ENCODE peak calls at places on chromosomes 4 and X, in seven cellular contexts. U is tibial artery, N is colonic mucosa, V is heart right ventricle, O is H7, Q is transverse colon, K is brain microvascular endothelial cell. G is an unnamed sample.

GRCh38 chr4:70583952-70584834 is 7.9 kb upstream of the AMBN start:
- DNase-seq in Q (no peak), N (peak), V (no peak), O (no peak), K (no peak), U (no peak), G (no peak)

GRCh38 chrX:19660604-19661003 is 145.3 kb upstream of the MAP3K15 start:
- DNase-seq in V (no peak), N (no peak), U (no peak), O (no peak), K (no peak), Q (no peak), G (no peak)

GRCh38 chrX:151801980-151802379 is 67.4 kb downstream of the CNGA2 start:
- DNase-seq in V (no peak), N (no peak), K (no peak), U (no peak), O (peak), Q (no peak), G (no peak)

GRCh38 chrX:19721726-19722370 is 165.6 kb downstream of the SH3KBP1 start:
- DNase-seq in O (no peak), V (no peak), N (no peak), K (no peak), U (no peak), Q (no peak), G (no peak)

GRCh38 chr4:8305851-8306361 is 36.4 kb downstream of the HTRA3 start:
- DNase-seq in Q (peak), O (peak), V (peak), N (no peak), U (peak), K (no peak), G (no peak)

GRCh38 chr4:101667348-101667747 is 123.2 kb upstream of the BANK1 start:
- DNase-seq in Q (no peak), U (no peak), O (no peak), N (no peak), V (no peak), K (no peak), G (no peak)

GRCh38 chr4:185729300-185729912 is 82.6 kb downstream of the SORBS2 start:
- DNase-seq in O (no peak), K (no peak), N (no peak), Q (no peak), V (no peak), U (no peak), G (no peak)

GRCh38 chr4:99024481-99025275 is 29.2 kb downstream of the METAP1 start:
- DNase-seq in N (peak), O (no peak), Q (peak), V (no peak), K (no peak), U (no peak), G (no peak)

GRCh38 chr4:83282049-83282535 is 2.5 kb downstream of the COQ2 start:
- DNase-seq in K (peak), N (peak), U (no peak), O (peak), Q (peak), V (peak), G (no peak)

GRCh38 chr4:38860788-38861424 is 4.3 kb upstream of the TLR6 start:
- DNase-seq in O (peak), K (no peak), Q (peak), V (peak), U (no peak), N (peak), G (no peak)

GRCh38 chrX:12488220-12488619 is 303.0 kb upstream of the PRPS2 start:
- DNase-seq in O (no peak), K (no peak), U (no peak), Q (no peak), N (no peak), V (no peak), G (no peak)

GRCh38 chr4:118337954-118338353 is 14.8 kb downstream of the PRSS12 start:
- DNase-seq in K (peak), U (no peak), Q (no peak), V (no peak), O (no peak), N (no peak), G (no peak)

GRCh38 chr4:174173360-174173759 is 110.1 kb downstream of the FBXO8 start:
- DNase-seq in Q (no peak), U (no peak), V (no peak), K (no peak), N (no peak), O (no peak), G (no peak)

GRCh38 chrX:110280954-110281353 is 36.9 kb downstream of the AMMECR1 start:
- DNase-seq in K (no peak), U (no peak), Q (no peak), V (no peak), N (no peak), O (no peak), G (peak)

GRCh38 chrX:106397788-106398538 is 213.8 kb upstream of the RADX start:
- DNase-seq in K (no peak), U (no peak), O (peak), Q (no peak), N (no peak), V (no peak), G (no peak)

GRCh38 chr4:173930329-173930967 is 353.0 kb downstream of the FBXO8 start:
- DNase-seq in N (no peak), K (no peak), Q (no peak), O (no peak), V (no peak), U (no peak), G (no peak)

GRCh38 chrX:2710041-2710471 is 19.0 kb downstream of the CD99 start:
- DNase-seq in U (peak), O (no peak), N (no peak), Q (peak), K (peak), V (no peak), G (no peak)
- H3K4me3 ChIP-seq in U (peak), O (no peak), N (no peak), Q (no peak), K (peak), V (no peak), G (peak)

DNA sequence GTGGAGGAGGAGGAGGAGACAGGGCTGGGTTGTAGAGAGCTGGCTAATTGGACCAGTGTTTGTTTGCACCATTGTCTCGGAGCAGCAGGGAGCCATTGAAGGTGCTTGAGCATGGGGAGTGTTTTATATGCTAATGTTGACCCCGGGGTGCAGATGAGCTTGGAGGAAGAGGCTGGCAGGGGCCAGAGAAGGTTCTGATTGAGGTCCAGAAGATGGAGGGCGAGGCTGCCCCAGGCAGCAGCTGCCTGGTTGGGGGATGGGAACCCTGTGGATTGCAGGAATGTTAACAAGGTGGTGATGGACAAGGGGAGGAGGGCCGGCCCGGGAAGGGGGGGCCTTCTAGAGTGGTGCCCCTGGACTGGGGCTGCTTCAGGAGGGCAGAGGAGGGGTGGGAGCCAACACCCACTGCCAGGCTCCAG is 18.0 kb downstream of the DOK7 start:
- DNase-seq in Q (no peak), O (peak), U (no peak), K (no peak), V (no peak), N (no peak), G (no peak)
- H3K4me3 ChIP-seq in Q (no peak), O (no peak), U (no peak), K (no peak), V (no peak), N (no peak), G (no peak)

DNA sequence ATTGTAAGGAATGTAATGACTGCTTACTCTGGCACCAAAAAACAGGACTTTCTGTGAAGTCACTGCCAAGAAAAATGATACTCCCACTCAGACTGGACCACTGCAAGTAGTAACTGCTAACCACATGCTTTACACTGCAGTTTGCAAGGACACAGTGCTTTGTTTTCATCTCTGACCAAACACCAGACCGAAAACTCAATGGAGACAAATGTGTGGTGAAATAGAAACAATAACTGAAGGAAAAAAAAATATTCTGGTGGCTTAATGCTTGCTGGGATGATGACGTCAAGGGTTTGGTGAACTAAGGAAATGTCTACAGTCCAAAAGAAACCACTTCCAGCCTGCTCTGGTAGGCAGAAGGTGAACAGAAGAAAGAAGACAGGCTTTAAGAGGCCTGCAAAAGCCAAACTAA is 13.2 kb downstream of the GPC4 start:
- DNase-seq in Q (no peak), V (no peak), K (peak), U (no peak), N (no peak), O (no peak), G (no peak)
- H3K4me3 ChIP-seq in Q (no peak), V (no peak), K (no peak), U (no peak), N (no peak), O (no peak), G (no peak)

DNA sequence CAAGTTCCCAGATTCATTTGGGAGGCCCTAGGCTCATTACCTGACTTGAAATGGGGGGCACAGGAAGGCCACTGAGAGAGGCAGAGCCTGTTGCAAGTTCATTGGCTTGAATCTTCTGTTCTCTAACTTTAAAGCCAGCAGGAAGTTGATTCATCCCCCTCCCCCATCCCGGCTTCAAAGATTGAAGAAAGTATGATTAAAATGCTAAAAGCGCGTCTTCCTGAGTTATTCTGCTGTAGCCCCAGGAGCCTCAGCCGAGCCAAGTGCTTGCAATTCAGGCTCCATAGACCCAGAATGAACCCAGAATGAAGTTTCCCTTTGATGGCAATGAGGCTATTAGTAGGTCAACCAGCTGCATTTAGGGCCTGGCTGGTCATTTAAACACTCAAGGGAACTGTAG is 14.7 kb downstream of the CHST7 start:
- DNase-seq in N (no peak), U (peak), V (peak), O (no peak), Q (peak), K (peak), G (no peak)
- H3K4me3 ChIP-seq in N (no peak), U (no peak), V (peak), O (no peak), Q (no peak), K (no peak), G (no peak)

GRCh38 chr4:37450911-37451310 is 206.4 kb downstream of the NWD2 start:
- DNase-seq in O (no peak), N (no peak), U (no peak), K (no peak), Q (no peak), V (no peak), G (no peak)

GRCh38 chr4:37453361-37454262 is 209.1 kb downstream of the NWD2 start:
- DNase-seq in V (peak), Q (peak), U (peak), N (peak), O (peak), K (peak), G (no peak)

GRCh38 chr4:37451646-37452045 is 207.1 kb downstream of the NWD2 start:
- DNase-seq in O (no peak), N (no peak), Q (no peak), K (no peak), U (no peak), V (no peak), G (no peak)

GRCh38 chr4:37454263-37454800 is 209.8 kb downstream of the NWD2 start:
- DNase-seq in Q (no peak), N (no peak), V (no peak), K (no peak), U (no peak), O (peak), G (no peak)

GRCh38 chr4:37453004-37453360 is 208.4 kb downstream of the NWD2 start:
- DNase-seq in O (peak), Q (peak), U (no peak), N (peak), V (peak), K (peak), G (no peak)
- H3K4me3 ChIP-seq in O (peak), Q (no peak), U (peak), N (peak), V (peak), K (peak), G (no peak)

DNA sequence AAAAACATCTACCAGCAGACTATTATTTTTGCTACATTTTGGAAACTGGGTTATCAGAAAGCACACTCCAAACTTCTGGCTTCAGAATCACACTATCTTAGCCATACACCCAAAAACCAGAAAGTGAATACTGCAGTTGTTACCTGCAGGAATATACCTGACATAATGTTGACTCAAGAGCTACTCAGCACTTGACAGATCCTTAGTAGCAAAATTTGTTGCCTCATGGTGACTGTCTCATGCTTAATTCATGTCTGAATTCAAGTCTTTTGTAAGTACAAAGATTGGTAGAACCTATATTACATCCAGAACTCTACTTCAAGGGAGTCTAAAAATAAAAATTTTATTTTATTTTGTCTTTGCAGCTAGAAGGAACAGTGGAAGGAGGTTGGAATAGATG is 140.2 kb upstream of the GYPA start:
- DNase-seq in U (no peak), K (no peak), Q (no peak), N (no peak), O (no peak), V (no peak), G (no peak)
- H3K4me3 ChIP-seq in U (no peak), K (no peak), Q (no peak), N (no peak), O (no peak), V (no peak), G (no peak)

GRCh38 chrX:70444326-70445196 is at the start of gene DLG3:
- DNase-seq in N (no peak), K (no peak), Q (no peak), O (peak), U (no peak), V (no peak), G (no peak)
- H3K4me3 ChIP-seq in N (no peak), K (no peak), Q (no peak), O (peak), U (peak), V (peak), G (peak)

GRCh38 chr4:127888559-127888958 is 7.9 kb downstream of the PLK4 start:
- DNase-seq in V (no peak), N (no peak), K (no peak), O (no peak), U (no peak), Q (no peak), G (no peak)
- H3K4me3 ChIP-seq in V (no peak), N (no peak), K (no peak), O (no peak), U (no peak), Q (no peak), G (no peak)

DNA sequence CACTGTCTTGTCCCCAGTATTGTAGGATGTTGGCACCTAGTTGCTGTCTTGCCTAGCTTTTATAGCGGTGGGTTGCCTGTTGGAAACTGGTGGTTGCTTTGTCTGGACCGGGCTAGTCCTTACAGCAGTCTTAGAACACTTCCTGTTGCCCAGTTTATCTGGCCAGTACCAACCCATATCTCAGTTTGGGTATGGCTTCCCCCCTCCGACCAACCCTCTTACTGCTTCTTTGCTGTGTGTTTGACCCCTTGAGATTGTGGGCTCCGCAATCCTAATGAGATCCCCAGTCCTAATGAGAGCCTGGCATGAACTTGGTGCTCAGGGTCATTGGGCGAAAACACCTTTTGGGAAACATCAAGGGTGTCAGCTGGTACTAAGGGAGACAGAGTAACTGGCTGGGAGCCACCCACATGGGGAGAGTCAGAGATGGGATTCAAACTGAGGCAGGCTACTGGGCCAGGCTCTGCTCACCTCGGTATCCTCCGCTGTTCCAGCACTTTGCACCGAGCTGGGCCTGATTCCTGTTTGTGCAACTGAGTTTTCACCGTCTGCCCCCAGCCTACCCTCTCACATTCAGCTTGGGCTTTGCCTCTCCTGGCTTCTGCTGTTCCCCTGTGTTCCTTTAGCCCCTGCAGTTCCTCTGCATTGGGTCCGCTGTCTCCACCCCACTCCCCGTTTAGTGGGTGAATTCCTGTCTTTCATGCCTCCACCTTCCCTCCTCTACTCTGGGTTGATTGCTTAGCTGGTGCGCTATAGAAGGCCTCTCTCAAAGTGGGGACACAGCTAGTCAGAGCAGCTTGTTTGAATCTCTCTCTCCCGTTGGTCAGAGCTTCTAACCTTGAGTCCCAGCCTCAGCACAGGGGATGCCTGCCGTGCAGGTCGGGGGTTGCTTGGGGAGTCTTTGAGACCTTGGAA is 1.6 kb downstream of the TBC1D14 start:
- DNase-seq in Q (no peak), N (no peak), K (no peak), O (no peak), U (no peak), V (no peak), G (no peak)
- H3K4me3 ChIP-seq in Q (no peak), N (peak), K (no peak), O (no peak), U (peak), V (peak), G (peak)

G was measured in AG04450.